ENCODE peak calls at places on chromosome 21, in seven cellular contexts. N is gastrocnemius medialis, R is mammary epithelial cell, M is neural progenitor cell, A is uterus, B is right lobe of liver, T is K562. J is an unnamed sample.
A peak's percentile ranks its signal among the peaks of the same experiment; 100 is the strongest.

GRCh38 chr21:41726970-41727783 is 39.7 kb downstream of the RIPK4 start:
- DNase-seq in B (no peak), R (peak; percentile 93), A (no peak), M (no peak), T (no peak), N (peak; percentile 17), J (peak; percentile 96)

GRCh38 chr21:32331444-32332305 is 33.0 kb downstream of the MRAP start:
- DNase-seq in A (no peak), R (no peak), B (peak; percentile 23), N (no peak), M (peak; percentile 76), T (no peak), J (no peak)

GRCh38 chr21:42248783-42249597 is 30.1 kb downstream of the ABCG1 start:
- DNase-seq in N (no peak), R (no peak), T (no peak), A (no peak), B (no peak), M (no peak), J (peak; percentile 35)

GRCh38 chr21:36910581-36911307 is 55.7 kb downstream of the HLCS start:
- DNase-seq in N (no peak), M (no peak), B (no peak), R (no peak), A (no peak), T (no peak), J (no peak)

GRCh38 chr21:38533887-38534286 is 35.6 kb upstream of the ERG start:
- DNase-seq in M (peak; percentile 7), T (no peak), B (no peak), R (no peak), N (no peak), A (no peak), J (no peak)

GRCh38 chr21:36589352-36589971 is 109.5 kb upstream of the SIM2 start:
- DNase-seq in N (no peak), R (no peak), B (peak; percentile 86), A (no peak), T (peak; percentile 66), M (peak; percentile 19), J (peak; percentile 84)

GRCh38 chr21:42156690-42157605 is 62.0 kb upstream of the ABCG1 start:
- DNase-seq in M (peak; percentile 27), A (no peak), N (no peak), T (no peak), R (no peak), B (peak; percentile 42), J (no peak)

GRCh38 chr21:44423312-44423821 is 31.9 kb upstream of the LRRC3 start:
- DNase-seq in T (no peak), N (no peak), M (no peak), A (no peak), B (peak; percentile 35), R (no peak), J (peak; percentile 61)

GRCh38 chr21:29187939-29188338 is 57.5 kb downstream of the MAP3K7CL start:
- DNase-seq in T (no peak), B (peak; percentile 83), N (peak; percentile 35), A (peak; percentile 49), R (peak; percentile 84), M (no peak), J (no peak)

GRCh38 chr21:42690586-42690985 is 37.2 kb downstream of the PDE9A start:
- DNase-seq in N (no peak), B (no peak), A (no peak), M (no peak), R (no peak), T (no peak), J (peak; percentile 65)

GRCh38 chr21:37425684-37426083 is 59.1 kb downstream of the DYRK1A start:
- DNase-seq in N (no peak), R (no peak), A (no peak), B (no peak), T (peak; percentile 83), M (no peak), J (no peak)

GRCh38 chr21:38170283-38170682 is 86.5 kb upstream of the KCNJ15 start:
- DNase-seq in M (peak; percentile 59), R (peak; percentile 43), T (peak; percentile 16), B (no peak), N (no peak), A (no peak), J (peak; percentile 67)

GRCh38 chr21:36916718-36917117 is 49.8 kb downstream of the HLCS start:
- DNase-seq in B (no peak), T (no peak), A (no peak), R (no peak), M (peak; percentile 21), N (no peak), J (no peak)

GRCh38 chr21:21101911-21102310 is 103.7 kb downstream of the NCAM2 start:
- DNase-seq in M (peak; percentile 57), R (no peak), N (no peak), T (peak; percentile 66), B (no peak), A (no peak), J (no peak)

GRCh38 chr21:41892726-41893125 is 13.6 kb upstream of the PRDM15 start:
- DNase-seq in N (no peak), T (no peak), R (no peak), M (no peak), B (no peak), A (no peak), J (no peak)

GRCh38 chr21:14600569-14601308 is 54.6 kb upstream of the SAMSN1 start:
- DNase-seq in M (no peak), A (no peak), B (no peak), T (peak; percentile 68), R (no peak), N (no peak), J (no peak)

GRCh38 chr21:15309022-15309590 is 244.3 kb upstream of the NRIP1 start:
- DNase-seq in N (no peak), T (no peak), R (peak; percentile 74), A (no peak), M (no peak), B (no peak), J (no peak)

GRCh38 chr21:38140192-38140905 is 116.4 kb upstream of the KCNJ15 start:
- DNase-seq in M (peak; percentile 11), N (no peak), B (peak; percentile 91), R (peak; percentile 51), A (no peak), T (no peak), J (peak; percentile 63)

GRCh38 chr21:42199488-42200463 is 19.2 kb upstream of the ABCG1 start:
- DNase-seq in N (no peak), A (no peak), R (peak; percentile 73), T (peak; percentile 8), B (no peak), M (no peak), J (no peak)

GRCh38 chr21:33642896-33643657 is 776 bp downstream of the ITSN1 start:
- DNase-seq in R (peak; percentile 19), A (peak; percentile 24), B (peak; percentile 56), T (peak; percentile 56), N (no peak), M (peak; percentile 60), J (peak; percentile 63)

DNA sequence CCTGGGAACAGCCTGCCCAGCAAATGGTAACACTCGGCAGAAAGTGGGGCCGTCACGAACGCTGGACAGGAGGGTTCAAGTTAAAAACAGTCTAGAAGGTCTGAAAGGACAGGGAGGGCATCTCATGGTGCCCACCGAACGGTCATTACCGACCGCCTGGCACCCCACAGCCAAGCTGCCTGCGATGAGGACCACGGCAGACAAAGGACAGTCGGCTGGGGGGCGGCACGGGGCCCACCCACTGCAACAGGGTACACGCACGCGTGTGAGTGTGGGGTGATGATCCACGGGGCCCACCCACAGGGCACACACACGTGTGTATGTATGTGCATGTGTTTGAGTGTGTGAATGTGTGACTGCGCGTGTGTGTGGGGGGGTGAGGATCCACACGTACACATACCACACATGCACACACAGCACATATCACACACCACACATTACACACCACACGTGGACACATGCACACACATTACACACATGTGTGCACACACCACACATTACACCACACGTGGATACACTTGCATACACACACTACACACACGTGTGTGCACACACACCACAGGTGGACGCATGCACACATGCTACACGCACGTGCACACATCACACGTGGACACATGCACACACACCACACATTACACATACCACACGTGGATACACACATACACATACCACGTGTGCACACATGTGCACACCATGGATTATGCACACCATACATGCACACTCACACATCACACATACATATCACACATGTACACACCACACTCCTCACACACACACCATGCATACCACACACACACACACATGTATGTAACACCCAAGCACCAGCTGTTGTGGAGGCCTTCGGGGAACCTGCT is 63.2 kb downstream of the SLC19A1 start:
- DNase-seq in B (no peak), M (no peak), R (no peak), A (no peak), N (no peak), T (no peak), J (no peak)
- H3K27ac ChIP-seq in B (no peak overlapping the region), M (no peak overlapping the region), R (no peak overlapping the region), A (no peak overlapping the region), N (no peak overlapping the region), T (no peak overlapping the region), J (no peak overlapping the region)

GRCh38 chr21:34809822-34810221 is 141.0 kb downstream of the CLIC6 start:
- DNase-seq in A (no peak), N (no peak), B (no peak), R (no peak), T (no peak), M (no peak), J (no peak)

GRCh38 chr21:34812510-34813265 is 143.9 kb downstream of the CLIC6 start:
- DNase-seq in N (no peak), T (no peak), B (no peak), R (peak; percentile 81), A (no peak), M (no peak), J (no peak)

GRCh38 chr21:34813266-34813886 is 144.6 kb downstream of the CLIC6 start:
- DNase-seq in B (no peak), R (peak; percentile 98), M (no peak), T (no peak), A (no peak), N (no peak), J (no peak)

GRCh38 chr21:34810786-34811185 is 142.0 kb downstream of the CLIC6 start:
- DNase-seq in B (no peak), T (no peak), N (no peak), R (no peak), A (no peak), M (no peak), J (no peak)

GRCh38 chr21:34811368-34811767 is 142.6 kb downstream of the CLIC6 start:
- DNase-seq in M (no peak), A (no peak), B (no peak), R (no peak), T (no peak), N (no peak), J (no peak)
- H3K4me1 ChIP-seq in M (peaks cover 16% of the 10 kb centered on the region), A (no peaks in the 10 kb centered on the region), B (no peaks in the 10 kb centered on the region), R (peaks cover 96% of the 10 kb centered on the region), T (no peaks in the 10 kb centered on the region), N (peaks cover 8% of the 10 kb centered on the region), J (no peaks in the 10 kb centered on the region)

GRCh38 chr21:46064870-46065214 is 33.1 kb upstream of the COL6A2 start:
- DNase-seq in T (no peak), M (no peak), A (peak; percentile 36), R (no peak), B (peak; percentile 44), N (no peak), J (peak; percentile 76)
- H3K27ac ChIP-seq in T (no peak overlapping the region), M (no peak overlapping the region), A (peak overlapping the region; percentile 74), R (no peak overlapping the region), B (no peak overlapping the region), N (peak overlapping the region; percentile 70), J (peak overlapping the region; percentile 76)

DNA sequence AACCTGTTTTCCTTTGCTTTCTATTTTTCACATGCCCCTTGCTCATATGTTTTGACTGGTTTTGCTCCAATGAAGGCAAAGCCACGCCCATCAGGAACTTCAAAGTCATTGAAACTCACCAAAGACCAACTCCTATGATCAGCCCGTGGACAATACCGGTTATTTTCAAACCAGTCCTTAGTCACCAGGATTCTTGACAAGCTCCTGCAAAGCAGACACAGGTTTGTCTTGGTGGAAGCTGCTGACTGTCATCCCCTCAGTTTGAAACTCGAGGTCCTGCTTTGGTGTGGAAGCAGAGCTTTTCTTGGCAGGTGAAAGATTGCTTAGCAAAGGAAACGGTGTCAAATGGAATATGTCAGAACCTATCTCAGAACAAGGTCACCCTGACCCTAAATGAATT is 384.7 kb upstream of the CXADR start:
- DNase-seq in N (no peak), R (no peak), M (no peak), A (peak; percentile 70), B (no peak), T (no peak), J (no peak)
- H3K4me1 ChIP-seq in N (no peaks in the 10 kb centered on the region), R (no peaks in the 10 kb centered on the region), M (no peaks in the 10 kb centered on the region), A (peaks cover 3% of the 10 kb centered on the region), B (no peaks in the 10 kb centered on the region), T (no peaks in the 10 kb centered on the region), J (no peaks in the 10 kb centered on the region)